ENCODE peak calls at places on chromosome 22, in six cellular contexts. Y is fibroblast of mammary gland; G is dorsolateral prefrontal cortex; U is activated T-cell treated with anti-CD3 and anti-CD28 coated beads for 1 hour; T is activated CD8-positive, alpha-beta memory T cell treated with anti-CD3 and anti-CD28 coated beads, Interleukin-2, amount 50 U/mL, for 48 hours; K is activated CD4-positive, alpha-beta T cell treated with anti-CD3 and anti-CD28 coated beads for 36 hours. N is an unnamed sample.

GRCh38 chr22:48704335-48704734 is 1123.3 kb downstream of the BRD1 start:
- DNase-seq in Y (no peak), G (no peak), U (no peak), T (no peak), K (no peak), N (no peak)

GRCh38 chr22:29096736-29097669 is 24.2 kb downstream of the KREMEN1 start:
- DNase-seq in Y (peak), G (no peak), U (no peak), T (no peak), K (no peak), N (peak)

GRCh38 chr22:26903030-26903856 is 245.9 kb downstream of the MIAT start:
- DNase-seq in Y (no peak), G (peak), U (no peak), T (no peak), K (peak), N (no peak)

GRCh38 chr22:19763141-19764049 is 2.8 kb downstream of the TBX1 start:
- DNase-seq in Y (no peak), G (no peak), U (no peak), T (no peak), K (no peak), N (no peak)

GRCh38 chr22:49964493-49965290 is 4.1 kb downstream of the PIM3 start:
- DNase-seq in Y (no peak), G (no peak), U (no peak), T (peak), K (peak), N (no peak)

GRCh38 chr22:42907404-42908081 is 50.5 kb upstream of the ARFGAP3 start:
- DNase-seq in Y (peak), G (no peak), U (no peak), T (no peak), K (no peak), N (no peak)

GRCh38 chr22:25488244-25489020 is 76.0 kb upstream of the GRK3 start:
- DNase-seq in Y (peak), G (no peak), U (no peak), T (peak), K (peak), N (peak)

GRCh38 chr22:36102995-36103394 is 57.6 kb downstream of the APOL3 start:
- DNase-seq in Y (no peak), G (no peak), U (no peak), T (no peak), K (no peak), N (no peak)

GRCh38 chr22:44728761-44729261 is 23.6 kb upstream of the ARHGAP8 start:
- DNase-seq in Y (no peak), G (no peak), U (no peak), T (no peak), K (no peak), N (no peak)

GRCh38 chr22:33393432-33393831 is 335.3 kb upstream of the SYN3 start:
- DNase-seq in Y (no peak), G (no peak), U (no peak), T (no peak), K (no peak), N (peak)

GRCh38 chr22:43273902-43274484 is 69.2 kb downstream of the SCUBE1 start:
- DNase-seq in Y (peak), G (peak), U (no peak), T (peak), K (peak), N (peak)

GRCh38 chr22:36340621-36341020 is 47.1 kb downstream of the MYH9 start:
- DNase-seq in Y (no peak), G (no peak), U (no peak), T (no peak), K (no peak), N (peak)

GRCh38 chr22:27668828-27669797 is 132.4 kb downstream of the MN1 start:
- DNase-seq in Y (peak), G (no peak), U (no peak), T (no peak), K (no peak), N (peak)

GRCh38 chr22:29528144-29528543 is 25.4 kb downstream of the THOC5 start:
- DNase-seq in Y (no peak), G (no peak), U (no peak), T (no peak), K (no peak), N (no peak)

GRCh38 chr22:22060200-22061084 is 77.9 kb upstream of the TOP3B start:
- DNase-seq in Y (peak), G (peak), U (peak), T (peak), K (peak), N (peak)

GRCh38 chr22:43176090-43176489 is 10.8 kb downstream of the TTLL12 start:
- DNase-seq in Y (no peak), G (no peak), U (no peak), T (no peak), K (no peak), N (no peak)

GRCh38 chr22:20740222-20740951 is 33.5 kb upstream of the SERPIND1 start:
- DNase-seq in Y (peak), G (no peak), U (no peak), T (no peak), K (no peak), N (no peak)

GRCh38 chr22:26606611-26607010 is 11.2 kb downstream of the CRYBB1 start:
- DNase-seq in Y (peak), G (no peak), U (no peak), T (no peak), K (no peak), N (no peak)